ENCODE peak calls at places on chromosomes 16 and 17, in six cellular contexts. F, Z, L, Q, G and R are unnamed samples.

GRCh38 chr17:45425125-45425983 is 7.3 kb downstream of the ARHGAP27 start:
- DNase-seq in G (peak; percentile 94), F (peak; percentile 66), Q (peak; percentile 84), L (no peak), Z (peak; percentile 93), R (peak; percentile 92)

GRCh38 chr17:80783461-80783860 is 208.2 kb upstream of the CHMP6 start:
- DNase-seq in L (no peak), Q (no peak), F (no peak), Z (no peak), G (no peak), R (no peak)

GRCh38 chr16:62253926-62254325 is 217.7 kb upstream of the CDH8 start:
- DNase-seq in Z (no peak), G (no peak), L (no peak), Q (peak; percentile 43), F (no peak), R (no peak)

GRCh38 chr17:83064732-83065659 is 14.4 kb upstream of the METRNL start:
- DNase-seq in Z (no peak), Q (no peak), L (no peak), F (no peak), G (peak; percentile 67), R (peak; percentile 91)

GRCh38 chr17:4229627-4230026 is 34.2 kb downstream of the ANKFY1 start:
- DNase-seq in L (no peak), F (no peak), Z (no peak), Q (peak; percentile 70), G (no peak), R (no peak)

GRCh38 chr17:33732116-33732515 is 439.0 kb upstream of the ASIC2 start:
- DNase-seq in Q (no peak), L (no peak), G (no peak), F (no peak), Z (peak; percentile 75), R (no peak)

GRCh38 chr16:71637398-71637797 is 11.4 kb downstream of the MARVELD3 start:
- DNase-seq in L (no peak), Q (no peak), Z (peak; percentile 69), F (no peak), G (no peak), R (no peak)

GRCh38 chr16:25799816-25800215 is 108.1 kb downstream of the HS3ST4 start:
- DNase-seq in Q (no peak), L (no peak), G (no peak), F (no peak), Z (no peak), R (no peak)

GRCh38 chr17:76816590-76817135 is 51.5 kb upstream of the MGAT5B start:
- DNase-seq in Q (peak; percentile 71), Z (peak; percentile 88), F (peak; percentile 82), G (no peak), L (no peak), R (peak; percentile 28)

GRCh38 chr17:5299383-5299782 is 17.3 kb downstream of the RABEP1 start:
- DNase-seq in Q (no peak), F (no peak), L (no peak), Z (no peak), G (no peak), R (no peak)

GRCh38 chr17:55116440-55116914 is 147.9 kb downstream of the STXBP4 start:
- DNase-seq in Z (no peak), L (no peak), F (peak; percentile 12), G (no peak), Q (no peak), R (no peak)

GRCh38 chr16:12295395-12295794 is 318.9 kb downstream of the SNX29 start:
- DNase-seq in L (no peak), Z (no peak), G (no peak), Q (no peak), F (no peak), R (no peak)

GRCh38 chr17:1091885-1092284 is 87.9 kb downstream of the ABR start:
- DNase-seq in Q (peak; percentile 42), L (no peak), Z (no peak), G (no peak), F (no peak), R (peak; percentile 63)

GRCh38 chr17:58756246-58757161 is 850 bp downstream of the PPM1E start:
- DNase-seq in Z (peak; percentile 48), G (no peak), F (peak; percentile 76), Q (peak; percentile 5), L (no peak), R (no peak)